ENCODE peak calls at places on chromosome 12, in eight cellular contexts. X, T, K, P, A, U, O and D are unnamed samples.

GRCh38 chr12:52060498-52061177 is 9.1 kb upstream of the ATG101 start:
- DNase-seq in X (no peak), T (no peak), K (no peak), P (no peak), A (peak), U (peak), O (no peak), D (no peak)

GRCh38 chr12:49741882-49742620 is 694 bp downstream of the TMBIM6 start:
- DNase-seq in X (peak), T (peak), K (peak), P (peak), A (peak), U (peak), O (peak), D (peak)

GRCh38 chr12:132333766-132334165 is 4.4 kb upstream of the GALNT9 start:
- DNase-seq in X (no peak), T (no peak), K (no peak), P (no peak), A (no peak), U (no peak), O (no peak), D (no peak)

GRCh38 chr12:124389537-124390441 is 94.9 kb downstream of the RFLNA start:
- DNase-seq in X (no peak), T (no peak), K (no peak), P (no peak), A (no peak), U (no peak), O (no peak), D (no peak)

GRCh38 chr12:73514672-73515071 is 1023.0 kb upstream of the ATXN7L3B start:
- DNase-seq in X (no peak), T (no peak), K (no peak), P (no peak), A (no peak), U (no peak), O (no peak), D (no peak)

GRCh38 chr12:810635-811415 is 58.4 kb downstream of the WNK1 start:
- DNase-seq in X (no peak), T (no peak), K (no peak), P (no peak), A (no peak), U (no peak), O (no peak), D (no peak)

GRCh38 chr12:84994436-84994835 is 41.6 kb downstream of the TSPAN19 start:
- DNase-seq in X (no peak), T (no peak), K (no peak), P (no peak), A (no peak), U (no peak), O (no peak), D (no peak)

GRCh38 chr12:953776-954175 is 4.3 kb upstream of the RAD52 start:
- DNase-seq in X (no peak), T (peak), K (no peak), P (no peak), A (peak), U (peak), O (no peak), D (peak)

DNA sequence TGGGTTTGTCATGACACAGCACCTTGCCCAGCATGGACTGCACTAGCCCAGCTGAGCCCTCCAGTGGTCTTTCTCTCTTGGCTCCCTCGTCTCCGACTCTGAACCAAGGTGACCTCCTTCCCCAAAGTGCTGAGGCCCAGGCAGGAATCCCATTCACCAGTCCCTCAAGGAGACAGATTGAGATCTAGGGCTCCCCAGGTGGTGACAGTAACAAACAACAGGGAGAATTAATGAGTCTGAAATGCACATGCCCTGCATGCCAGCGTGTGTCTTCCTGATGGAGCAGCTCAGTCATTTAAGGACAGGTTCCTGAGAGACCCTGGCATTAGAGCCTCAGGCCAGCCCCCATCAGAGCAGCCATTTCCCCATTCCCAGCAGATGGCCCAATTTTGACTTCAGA is 51.4 kb upstream of the OAS1 start:
- DNase-seq in X (no peak), T (no peak), K (no peak), P (no peak), A (no peak), U (no peak), O (no peak), D (no peak)
- TF ChIP-seq CTCF in X (no peak), T (peak), K (no peak), P (no peak), A (peak), U (peak), O (no peak), D (no peak)

DNA sequence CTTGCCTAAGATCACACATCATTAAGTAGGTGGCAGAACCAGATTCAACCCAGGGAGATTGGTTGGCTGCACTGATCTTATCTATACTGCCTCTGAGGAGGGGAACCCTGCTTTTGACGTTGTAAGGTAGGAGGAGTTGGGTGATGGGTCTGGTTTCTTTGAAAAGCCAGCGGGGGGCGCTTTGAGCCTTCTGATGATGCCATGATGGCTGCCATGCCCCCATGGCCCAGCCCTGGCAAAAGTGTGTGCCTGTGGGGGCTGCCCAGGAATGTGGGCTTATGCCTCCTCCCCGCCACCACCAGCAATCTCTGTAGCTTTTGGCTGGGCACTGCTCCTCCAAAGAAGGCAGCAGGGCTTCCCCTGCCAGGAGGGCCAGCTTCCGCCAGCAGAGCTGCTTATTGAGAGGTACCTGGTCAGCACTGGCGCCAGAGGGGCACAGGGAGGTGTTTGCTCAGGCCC is 224.3 kb downstream of the SLC41A2 start:
- DNase-seq in X (no peak), T (no peak), K (no peak), P (no peak), A (no peak), U (no peak), O (no peak), D (no peak)
- TF ChIP-seq CTCF in X (no peak), T (no peak), K (no peak), P (no peak), A (no peak), U (no peak), O (no peak), D (peak)

GRCh38 chr12:114636723-114637480 is 47.1 kb downstream of the TBX3 start:
- DNase-seq in X (no peak), T (peak), K (no peak), P (no peak), A (peak), U (peak), O (no peak), D (peak)
- TF ChIP-seq CTCF in X (no peak), T (peak), K (peak), P (no peak), A (peak), U (peak), O (no peak), D (peak)

DNA sequence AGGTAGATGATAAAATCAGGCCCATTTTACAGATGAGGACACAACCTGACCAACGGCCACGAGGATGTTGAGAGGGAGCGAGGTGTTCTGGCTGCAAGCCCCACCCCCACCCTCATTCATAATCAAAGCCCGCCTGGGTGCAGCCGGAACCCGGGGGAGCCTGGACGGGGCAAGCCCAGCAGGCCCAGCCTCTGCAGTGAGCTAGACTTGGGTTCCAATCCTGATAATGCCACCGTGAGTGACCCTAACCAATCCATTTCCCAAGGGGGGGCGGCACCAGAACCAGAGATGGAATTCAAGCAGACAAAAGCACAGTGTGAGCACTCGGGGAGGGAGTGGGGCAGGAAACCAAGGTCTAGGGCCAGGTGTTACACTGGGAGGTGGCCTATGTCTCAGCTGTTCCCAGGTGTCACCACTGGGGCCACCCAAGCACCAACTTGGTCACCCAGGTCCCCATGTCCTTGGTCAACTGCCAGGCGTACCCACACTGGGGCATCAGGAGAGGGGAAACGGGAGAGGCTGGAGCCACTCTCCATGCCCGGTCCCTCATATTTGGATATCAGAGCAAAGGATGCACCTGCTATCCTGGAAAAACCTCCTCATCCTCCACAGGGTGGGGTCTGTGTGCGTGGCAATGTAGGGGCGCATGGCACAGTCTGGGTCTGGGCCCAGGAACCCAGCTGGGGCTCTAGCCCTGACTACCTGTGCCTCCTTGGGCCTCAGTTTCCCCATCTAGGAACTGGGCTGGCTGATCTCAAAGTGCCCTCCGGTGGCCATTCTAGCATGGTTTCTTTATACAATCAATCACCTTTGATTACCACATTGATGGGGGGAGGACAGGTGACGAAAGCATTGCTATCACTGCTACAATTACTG is 58.4 kb downstream of the FAM222A start:
- DNase-seq in X (no peak), T (no peak), K (no peak), P (no peak), A (no peak), U (no peak), O (peak), D (no peak)
- TF ChIP-seq CTCF in X (no peak), T (peak), K (no peak), P (no peak), A (no peak), U (no peak), O (no peak), D (peak)

GRCh38 chr12:123269980-123270379 is 1.7 kb downstream of the CDK2AP1 start:
- DNase-seq in X (no peak), T (no peak), K (no peak), P (no peak), A (no peak), U (no peak), O (no peak), D (no peak)

GRCh38 chr12:123270380-123271181 is 1.1 kb downstream of the CDK2AP1 start:
- DNase-seq in X (no peak), T (no peak), K (no peak), P (no peak), A (peak), U (peak), O (peak), D (peak)

GRCh38 chr12:123267991-123268843 is 3.4 kb downstream of the CDK2AP1 start:
- DNase-seq in X (no peak), T (no peak), K (no peak), P (no peak), A (no peak), U (no peak), O (peak), D (no peak)

GRCh38 chr12:123268850-123269249 is 2.8 kb downstream of the CDK2AP1 start:
- DNase-seq in X (no peak), T (no peak), K (no peak), P (no peak), A (no peak), U (no peak), O (no peak), D (no peak)

DNA sequence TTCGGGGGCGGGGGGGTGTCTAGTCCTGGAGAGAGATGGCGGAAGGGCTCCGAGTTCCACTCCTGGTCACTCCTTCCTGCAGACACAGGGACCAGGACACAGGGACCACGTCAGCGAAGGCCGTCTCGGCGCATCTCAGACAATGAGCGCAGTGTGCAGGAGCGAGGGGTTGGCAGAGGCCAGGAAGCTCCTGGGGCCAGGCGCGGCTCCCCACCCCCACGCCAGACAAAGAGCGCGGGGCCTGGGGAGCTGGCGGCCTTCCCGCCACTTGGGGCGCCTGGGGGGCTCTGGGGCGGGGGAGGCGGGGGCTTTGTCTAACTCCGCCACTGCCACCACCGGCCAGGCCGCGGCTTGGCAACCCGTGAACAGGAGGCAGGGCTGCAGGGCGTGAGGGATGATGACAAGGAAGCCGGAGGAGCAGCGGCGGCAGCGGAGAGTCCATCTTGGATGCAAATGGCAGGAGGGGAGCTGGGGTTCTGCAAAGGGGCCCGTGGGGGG is 2.2 kb downstream of the CDK2AP1 start:
- DNase-seq in X (no peak), T (no peak), K (no peak), P (peak), A (peak), U (peak), O (peak), D (peak)
- TF ChIP-seq CTCF in X (peak), T (no peak), K (peak), P (no peak), A (no peak), U (no peak), O (no peak), D (peak)

DNA sequence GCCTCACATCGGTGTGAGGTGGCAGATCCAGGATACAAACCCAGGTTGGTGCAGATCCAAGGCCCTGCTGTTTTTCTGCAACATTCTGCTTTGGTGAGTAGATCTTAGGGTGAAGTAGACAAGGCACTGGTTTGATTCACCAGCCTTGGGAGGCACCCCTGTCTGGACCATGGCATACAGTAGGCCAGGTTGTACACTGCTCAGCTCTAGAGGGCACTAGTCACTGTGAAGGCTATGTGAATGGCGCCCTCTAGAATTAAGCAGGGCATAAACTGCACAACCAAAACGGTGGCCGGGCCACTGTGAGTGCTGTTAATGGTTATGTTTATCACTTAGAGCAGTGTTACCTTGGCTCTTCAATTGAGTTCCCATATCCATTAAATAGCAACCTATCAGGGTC is 280.6 kb upstream of the PWP1 start:
- DNase-seq in X (no peak), T (no peak), K (no peak), P (no peak), A (peak), U (no peak), O (no peak), D (peak)
- TF ChIP-seq CTCF in X (no peak), T (peak), K (peak), P (no peak), A (peak), U (peak), O (no peak), D (peak)

DNA sequence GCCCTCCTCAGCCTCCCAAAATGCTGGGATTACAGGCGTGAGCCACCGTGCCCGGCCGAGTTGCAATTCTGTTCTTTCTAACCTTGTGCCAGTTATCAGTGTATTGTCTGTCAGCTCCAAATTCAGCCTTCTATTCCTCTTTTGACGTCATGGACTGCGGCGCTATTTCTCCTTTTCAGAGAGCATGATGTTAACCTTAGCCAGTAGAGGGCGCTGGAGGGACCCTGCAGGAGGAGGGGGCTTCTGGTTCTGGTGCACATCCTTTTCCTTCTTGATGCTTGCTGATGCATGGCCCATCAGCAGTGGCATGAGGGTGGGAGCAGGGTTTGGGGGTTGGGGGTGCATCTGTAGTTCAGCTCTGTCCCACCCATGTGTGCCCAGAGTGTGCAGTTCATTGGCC is 179.3 kb upstream of the RMST start:
- DNase-seq in X (no peak), T (no peak), K (no peak), P (no peak), A (no peak), U (no peak), O (no peak), D (no peak)
- TF ChIP-seq CTCF in X (no peak), T (no peak), K (no peak), P (no peak), A (no peak), U (no peak), O (no peak), D (no peak)

DNA sequence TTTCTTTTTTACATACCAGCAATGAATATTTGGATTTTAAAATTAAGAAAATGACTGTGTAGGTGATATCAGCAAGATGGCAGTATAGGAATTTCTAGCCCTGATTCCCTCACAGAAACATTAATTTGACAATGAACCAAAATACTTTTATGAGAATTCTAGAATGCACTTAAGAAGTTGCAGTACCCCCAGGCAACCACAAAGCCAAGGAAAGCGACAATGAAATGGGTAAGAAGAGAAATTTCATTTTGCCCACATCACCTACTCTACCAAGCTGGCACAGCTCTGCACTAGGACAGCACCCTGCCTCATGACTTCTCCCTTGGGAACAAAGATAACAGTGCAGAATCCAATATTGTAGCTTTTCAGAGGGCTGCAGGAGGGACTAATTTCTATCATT is 6.6 kb downstream of the OR9K2 start:
- DNase-seq in X (no peak), T (no peak), K (no peak), P (no peak), A (no peak), U (no peak), O (no peak), D (no peak)
- TF ChIP-seq CTCF in X (no peak), T (peak), K (no peak), P (no peak), A (no peak), U (peak), O (no peak), D (peak)